ENCODE peak calls at places on chromosomes 2 and 18, in six cellular contexts. One of them, this sample, is unnamed. For H3K4me1, the result is how much of the 10 kb centered on the place peaks cover.

GRCh38 chr2:24454258-24454657 is 36.8 kb upstream of the NCOA1 start:
- DNase-seq in A549: no peak
- DNase-seq in kidney: no peak
- DNase-seq in ovary: no peak
- DNase-seq in prostate gland: no peak
- DNase-seq in heart left ventricle: no peak
- DNase-seq in this sample: no peak

GRCh38 chr2:128156812-128157211 is 65.8 kb downstream of the UGGT1 start:
- DNase-seq in heart left ventricle: no peak
- DNase-seq in A549: no peak
- DNase-seq in ovary: no peak
- DNase-seq in prostate gland: no peak
- DNase-seq in kidney: no peak
- DNase-seq in this sample: no peak

GRCh38 chr2:23688486-23689130 is 238.3 kb downstream of the ATAD2B start:
- DNase-seq in A549: no peak
- DNase-seq in ovary: no peak
- DNase-seq in heart left ventricle: no peak
- DNase-seq in kidney: no peak
- DNase-seq in prostate gland: no peak
- DNase-seq in this sample: no peak

GRCh38 chr2:105460048-105460732 is 61.3 kb upstream of the FHL2 start:
- DNase-seq in prostate gland: no peak
- DNase-seq in heart left ventricle: no peak
- DNase-seq in kidney: no peak
- DNase-seq in A549: no peak
- DNase-seq in ovary: peak
- DNase-seq in this sample: no peak

GRCh38 chr2:25308599-25308998 is 33.1 kb downstream of the DNMT3A start:
- DNase-seq in ovary: no peak
- DNase-seq in prostate gland: no peak
- DNase-seq in kidney: no peak
- DNase-seq in heart left ventricle: no peak
- DNase-seq in A549: no peak
- DNase-seq in this sample: no peak

GRCh38 chr2:196925768-196926561 is 542 bp downstream of the PGAP1 start:
- DNase-seq in A549: peak
- DNase-seq in prostate gland: peak
- DNase-seq in ovary: peak
- DNase-seq in heart left ventricle: peak
- DNase-seq in kidney: peak
- DNase-seq in this sample: peak

GRCh38 chr2:101395545-101396351 is 8.4 kb upstream of the CREG2 start:
- DNase-seq in heart left ventricle: no peak
- DNase-seq in prostate gland: no peak
- DNase-seq in kidney: no peak
- DNase-seq in ovary: no peak
- DNase-seq in A549: no peak
- DNase-seq in this sample: no peak

GRCh38 chr18:63311481-63312409 is 7.8 kb downstream of the BCL2 start:
- DNase-seq in prostate gland: no peak
- DNase-seq in heart left ventricle: no peak
- DNase-seq in A549: no peak
- DNase-seq in kidney: no peak
- DNase-seq in ovary: no peak
- DNase-seq in this sample: no peak

GRCh38 chr18:31648966-31649429 is 35.4 kb downstream of the B4GALT6 start:
- DNase-seq in A549: peak
- DNase-seq in ovary: no peak
- DNase-seq in kidney: no peak
- DNase-seq in heart left ventricle: no peak
- DNase-seq in prostate gland: no peak
- DNase-seq in this sample: no peak

GRCh38 chr2:120546077-120546864 is 189.4 kb upstream of the GLI2 start:
- DNase-seq in prostate gland: no peak
- DNase-seq in A549: no peak
- DNase-seq in kidney: no peak
- DNase-seq in heart left ventricle: peak
- DNase-seq in ovary: no peak
- DNase-seq in this sample: no peak

GRCh38 chr18:28183418-28184078 is 6.6 kb upstream of the CDH2 start:
- DNase-seq in ovary: no peak
- DNase-seq in kidney: no peak
- DNase-seq in heart left ventricle: no peak
- DNase-seq in prostate gland: no peak
- DNase-seq in A549: no peak
- DNase-seq in this sample: no peak

GRCh38 chr2:42659601-42660000 is 91.2 kb downstream of the MTA3 start:
- DNase-seq in kidney: no peak
- DNase-seq in prostate gland: peak
- DNase-seq in A549: no peak
- DNase-seq in heart left ventricle: no peak
- DNase-seq in ovary: no peak
- DNase-seq in this sample: no peak

GRCh38 chr2:191350826-191351225 is 105.6 kb downstream of the MYO1B start:
- DNase-seq in A549: no peak
- DNase-seq in prostate gland: no peak
- DNase-seq in heart left ventricle: no peak
- DNase-seq in ovary: no peak
- DNase-seq in kidney: no peak
- DNase-seq in this sample: no peak

GRCh38 chr2:191351298-191351697 is 106.1 kb downstream of the MYO1B start:
- DNase-seq in prostate gland: no peak
- DNase-seq in A549: no peak
- DNase-seq in ovary: no peak
- DNase-seq in heart left ventricle: no peak
- DNase-seq in kidney: no peak
- DNase-seq in this sample: no peak

GRCh38 chr2:191351921-191352320 is 106.7 kb downstream of the MYO1B start:
- DNase-seq in heart left ventricle: no peak
- DNase-seq in kidney: no peak
- DNase-seq in A549: no peak
- DNase-seq in prostate gland: no peak
- DNase-seq in ovary: no peak
- DNase-seq in this sample: no peak

GRCh38 chr2:191347881-191348280 is 102.7 kb downstream of the MYO1B start:
- DNase-seq in heart left ventricle: no peak
- DNase-seq in A549: no peak
- DNase-seq in prostate gland: no peak
- DNase-seq in ovary: no peak
- DNase-seq in kidney: no peak
- DNase-seq in this sample: no peak

GRCh38 chr2:191349990-191350389 is 104.8 kb downstream of the MYO1B start:
- DNase-seq in ovary: no peak
- DNase-seq in heart left ventricle: no peak
- DNase-seq in kidney: no peak
- DNase-seq in A549: no peak
- DNase-seq in prostate gland: no peak
- DNase-seq in this sample: no peak
- TF ChIP-seq CTCF in ovary: no peak
- TF ChIP-seq CTCF in heart left ventricle: no peak
- TF ChIP-seq CTCF in kidney: no peak
- TF ChIP-seq CTCF in A549: no peak
- TF ChIP-seq CTCF in prostate gland: no peak
- TF ChIP-seq CTCF in this sample: no peak

DNA sequence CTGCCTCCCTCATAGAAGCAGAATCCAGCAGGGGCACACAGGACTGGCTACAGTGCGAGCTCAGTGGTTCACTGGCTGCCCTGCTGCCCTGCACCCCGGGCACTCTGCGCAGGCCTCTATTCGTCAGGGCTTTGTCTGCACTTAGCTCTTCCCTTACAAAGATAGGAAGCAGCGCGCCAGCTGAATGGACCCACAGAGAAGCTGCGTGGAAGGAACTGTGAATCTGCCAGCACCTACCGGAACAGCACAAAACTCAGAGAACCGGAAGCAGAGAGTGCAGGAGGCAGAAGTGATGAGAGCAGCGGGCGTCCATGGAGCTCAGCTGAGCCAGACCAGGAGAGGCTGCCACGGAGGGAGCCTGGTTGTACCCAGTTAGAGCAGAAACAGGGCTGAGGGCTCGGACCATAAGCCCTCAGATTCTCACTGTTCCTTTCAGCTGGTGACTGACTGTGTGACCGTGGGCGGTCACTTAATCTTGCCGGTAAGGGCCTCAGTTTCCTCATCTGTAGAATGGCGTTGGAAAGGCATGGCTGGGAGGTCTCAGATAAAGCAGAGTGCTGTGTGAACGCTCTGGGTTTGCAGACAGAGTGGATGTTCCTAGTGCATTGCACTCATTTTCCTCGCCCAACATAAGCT is 23.1 kb upstream of the SLC66A3 start:
- DNase-seq in kidney: no peak
- DNase-seq in A549: no peak
- DNase-seq in prostate gland: no peak
- DNase-seq in ovary: no peak
- DNase-seq in heart left ventricle: no peak
- DNase-seq in this sample: no peak
- H3K4me1 ChIP-seq in kidney: under half
- H3K4me1 ChIP-seq in A549: under half
- H3K4me1 ChIP-seq in prostate gland: under half
- H3K4me1 ChIP-seq in ovary: under half
- H3K4me1 ChIP-seq in heart left ventricle: under half
- H3K4me1 ChIP-seq in this sample: under half

DNA sequence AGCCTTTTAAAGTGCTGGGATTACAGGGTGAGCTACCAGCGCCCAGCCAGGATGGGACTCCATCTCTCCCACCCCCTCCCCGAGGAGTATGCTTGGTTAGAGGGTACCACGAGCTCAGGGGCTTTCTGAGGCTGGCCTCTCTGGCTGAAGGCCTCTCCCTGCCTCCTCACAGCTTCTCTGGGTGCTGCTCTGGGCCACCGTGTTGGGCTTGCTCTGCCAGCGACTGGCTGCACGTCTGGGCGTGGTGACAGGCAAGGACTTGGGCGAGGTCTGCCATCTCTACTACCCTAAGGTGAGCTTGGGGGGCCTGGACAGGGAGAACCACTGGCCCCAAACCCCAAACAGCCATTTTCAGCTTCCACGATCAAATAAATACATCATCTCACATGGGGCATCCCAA is 2.9 kb downstream of the SLC11A1 start:
- DNase-seq in A549: no peak
- DNase-seq in ovary: no peak
- DNase-seq in kidney: no peak
- DNase-seq in heart left ventricle: no peak
- DNase-seq in prostate gland: no peak
- DNase-seq in this sample: no peak
- H3K4me3 ChIP-seq in A549: no peak
- H3K4me3 ChIP-seq in ovary: no peak
- H3K4me3 ChIP-seq in kidney: no peak
- H3K4me3 ChIP-seq in heart left ventricle: no peak
- H3K4me3 ChIP-seq in prostate gland: no peak
- H3K4me3 ChIP-seq in this sample: no peak

GRCh38 chr2:61255580-61256437 is 93.8 kb downstream of the C2orf74 start:
- DNase-seq in heart left ventricle: no peak
- DNase-seq in ovary: no peak
- DNase-seq in prostate gland: no peak
- DNase-seq in kidney: no peak
- DNase-seq in A549: no peak
- DNase-seq in this sample: no peak

GRCh38 chr2:61249521-61250071 is 87.6 kb downstream of the C2orf74 start:
- DNase-seq in A549: no peak
- DNase-seq in kidney: no peak
- DNase-seq in prostate gland: no peak
- DNase-seq in ovary: no peak
- DNase-seq in heart left ventricle: no peak
- DNase-seq in this sample: no peak

GRCh38 chr2:61252031-61252430 is 90.0 kb downstream of the C2orf74 start:
- DNase-seq in ovary: no peak
- DNase-seq in kidney: no peak
- DNase-seq in heart left ventricle: no peak
- DNase-seq in A549: no peak
- DNase-seq in prostate gland: no peak
- DNase-seq in this sample: no peak

GRCh38 chr2:61254536-61254935 is 92.5 kb downstream of the C2orf74 start:
- DNase-seq in prostate gland: no peak
- DNase-seq in heart left ventricle: no peak
- DNase-seq in kidney: no peak
- DNase-seq in A549: no peak
- DNase-seq in ovary: no peak
- DNase-seq in this sample: no peak

DNA sequence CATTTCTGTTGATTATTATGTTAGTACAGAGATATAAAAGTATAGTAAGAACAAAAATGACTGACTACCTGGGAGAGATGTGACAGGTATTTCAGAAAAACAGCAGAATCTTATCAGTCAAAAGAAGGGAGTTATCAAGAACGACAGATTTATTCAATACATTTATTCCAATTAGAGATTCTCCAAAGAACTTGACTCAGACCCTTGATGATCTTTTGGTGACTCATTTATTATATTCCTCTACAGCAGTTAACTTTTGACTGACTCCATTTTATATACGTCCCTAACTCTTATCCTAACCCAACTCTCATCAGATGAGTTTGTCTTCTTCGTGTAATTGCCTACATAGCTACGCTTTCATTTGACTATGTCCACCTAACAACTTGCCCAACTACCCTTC is 91.1 kb downstream of the C2orf74 start:
- DNase-seq in kidney: no peak
- DNase-seq in A549: no peak
- DNase-seq in ovary: no peak
- DNase-seq in prostate gland: no peak
- DNase-seq in heart left ventricle: no peak
- DNase-seq in this sample: no peak
- TF ChIP-seq CTCF in kidney: no peak
- TF ChIP-seq CTCF in A549: no peak
- TF ChIP-seq CTCF in ovary: no peak
- TF ChIP-seq CTCF in prostate gland: no peak
- TF ChIP-seq CTCF in heart left ventricle: no peak
- TF ChIP-seq CTCF in this sample: no peak

DNA sequence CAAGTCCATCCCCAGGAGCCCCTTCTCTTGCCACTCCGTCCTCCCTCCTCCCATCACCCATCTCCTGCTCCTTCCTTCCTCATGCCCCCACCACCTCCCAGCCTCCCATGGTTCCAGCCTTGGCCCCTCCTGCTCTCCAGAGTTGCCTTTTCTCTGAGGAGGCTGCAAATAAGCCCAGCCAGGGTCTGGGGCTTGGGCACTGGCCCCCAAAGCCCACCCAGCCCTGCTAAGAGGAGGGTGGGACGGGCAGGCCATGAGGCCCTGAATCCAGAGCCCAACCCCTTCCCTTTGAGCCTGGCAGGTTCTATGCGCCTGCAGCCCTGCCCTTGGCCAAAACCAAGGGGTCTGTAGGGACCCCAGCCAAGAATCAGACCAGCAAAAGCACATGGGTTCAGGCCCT is 71.6 kb downstream of the STPG4 start:
- DNase-seq in prostate gland: no peak
- DNase-seq in kidney: no peak
- DNase-seq in ovary: no peak
- DNase-seq in heart left ventricle: no peak
- DNase-seq in A549: no peak
- DNase-seq in this sample: no peak
- H3K4me1 ChIP-seq in prostate gland: under half
- H3K4me1 ChIP-seq in kidney: under half
- H3K4me1 ChIP-seq in ovary: under half
- H3K4me1 ChIP-seq in heart left ventricle: under half
- H3K4me1 ChIP-seq in A549: under half
- H3K4me1 ChIP-seq in this sample: under half

This sample was measured in lung.